ENCODE peak calls at places on chromosomes 7 and 10, in six cellular contexts. One of them, this sample, is unnamed.

GRCh38 chr7:43637114-43637806 is 54.4 kb downstream of the STK17A start:
- DNase-seq in spleen: no peak
- DNase-seq in GM23338: no peak
- DNase-seq in lower leg skin: no peak
- DNase-seq in heart right ventricle: no peak
- DNase-seq in fibroblast of pulmonary artery: no peak
- DNase-seq in this sample: no peak

GRCh38 chr10:73876157-73876556 is 1.8 kb upstream of the CAMK2G start:
- DNase-seq in spleen: peak; percentile 81
- DNase-seq in GM23338: no peak
- DNase-seq in lower leg skin: no peak
- DNase-seq in heart right ventricle: no peak
- DNase-seq in fibroblast of pulmonary artery: no peak
- DNase-seq in this sample: no peak

GRCh38 chr10:89332092-89332633 is 4.4 kb downstream of the IFIT3 start:
- DNase-seq in spleen: no peak
- DNase-seq in GM23338: no peak
- DNase-seq in lower leg skin: no peak
- DNase-seq in heart right ventricle: peak; percentile 53
- DNase-seq in fibroblast of pulmonary artery: peak; percentile 66
- DNase-seq in this sample: peak; percentile 97

GRCh38 chr10:42475168-42476098 is 162.9 kb downstream of the ZNF33B start:
- DNase-seq in spleen: peak; percentile 77
- DNase-seq in GM23338: peak; percentile 2
- DNase-seq in lower leg skin: no peak
- DNase-seq in heart right ventricle: no peak
- DNase-seq in fibroblast of pulmonary artery: peak; percentile 49
- DNase-seq in this sample: peak; percentile 38

GRCh38 chr7:71835056-71835455 is 577.1 kb downstream of the CALN1 start:
- DNase-seq in spleen: no peak
- DNase-seq in GM23338: no peak
- DNase-seq in lower leg skin: no peak
- DNase-seq in heart right ventricle: no peak
- DNase-seq in fibroblast of pulmonary artery: no peak
- DNase-seq in this sample: no peak

GRCh38 chr10:31774291-31774900 is 154.2 kb downstream of the ARHGAP12 start:
- DNase-seq in spleen: no peak
- DNase-seq in GM23338: peak; percentile 44
- DNase-seq in lower leg skin: no peak
- DNase-seq in heart right ventricle: no peak
- DNase-seq in fibroblast of pulmonary artery: no peak
- DNase-seq in this sample: no peak

GRCh38 chr7:103447073-103447960 is 1.3 kb upstream of the SLC26A5 start:
- DNase-seq in spleen: no peak
- DNase-seq in GM23338: peak; percentile 94
- DNase-seq in lower leg skin: peak; percentile 32
- DNase-seq in heart right ventricle: peak; percentile 16
- DNase-seq in fibroblast of pulmonary artery: peak; percentile 58
- DNase-seq in this sample: peak; percentile 40

GRCh38 chr7:128420773-128421172 is 11.0 kb upstream of the IMPDH1 start:
- DNase-seq in spleen: no peak
- DNase-seq in GM23338: no peak
- DNase-seq in lower leg skin: no peak
- DNase-seq in heart right ventricle: no peak
- DNase-seq in fibroblast of pulmonary artery: no peak
- DNase-seq in this sample: peak; percentile 30

GRCh38 chr7:140342732-140343514 is 55.4 kb downstream of the SLC37A3 start:
- DNase-seq in spleen: peak; percentile 74
- DNase-seq in GM23338: peak; percentile 80
- DNase-seq in lower leg skin: no peak
- DNase-seq in heart right ventricle: peak; percentile 28
- DNase-seq in fibroblast of pulmonary artery: peak; percentile 46
- DNase-seq in this sample: peak; percentile 13

GRCh38 chr7:2224934-2225333 is 7.8 kb downstream of the MAD1L1 start:
- DNase-seq in spleen: no peak
- DNase-seq in GM23338: no peak
- DNase-seq in lower leg skin: peak; percentile 50
- DNase-seq in heart right ventricle: no peak
- DNase-seq in fibroblast of pulmonary artery: no peak
- DNase-seq in this sample: no peak

GRCh38 chr7:101393865-101394264 is 31.2 kb downstream of the COL26A1 start:
- DNase-seq in spleen: no peak
- DNase-seq in GM23338: no peak
- DNase-seq in lower leg skin: no peak
- DNase-seq in heart right ventricle: no peak
- DNase-seq in fibroblast of pulmonary artery: no peak
- DNase-seq in this sample: no peak

GRCh38 chr10:62000037-62000603 is 98.6 kb downstream of the ARID5B start:
- DNase-seq in spleen: no peak
- DNase-seq in GM23338: no peak
- DNase-seq in lower leg skin: no peak
- DNase-seq in heart right ventricle: no peak
- DNase-seq in fibroblast of pulmonary artery: no peak
- DNase-seq in this sample: no peak

GRCh38 chr7:27109533-27110162 is 7.2 kb upstream of the HOXA2 start:
- DNase-seq in spleen: no peak
- DNase-seq in GM23338: no peak
- DNase-seq in lower leg skin: no peak
- DNase-seq in heart right ventricle: no peak
- DNase-seq in fibroblast of pulmonary artery: no peak
- DNase-seq in this sample: no peak

GRCh38 chr7:53358301-53358700 is 322.9 kb downstream of the POM121L12 start:
- DNase-seq in spleen: no peak
- DNase-seq in GM23338: peak; percentile 29
- DNase-seq in lower leg skin: no peak
- DNase-seq in heart right ventricle: no peak
- DNase-seq in fibroblast of pulmonary artery: no peak
- DNase-seq in this sample: no peak
- H3K4me3 ChIP-seq in spleen: no peak overlapping the region
- H3K4me3 ChIP-seq in GM23338: no peak overlapping the region
- H3K4me3 ChIP-seq in lower leg skin: no peak overlapping the region
- H3K4me3 ChIP-seq in heart right ventricle: no peak overlapping the region
- H3K4me3 ChIP-seq in fibroblast of pulmonary artery: no peak overlapping the region
- H3K4me3 ChIP-seq in this sample: no peak overlapping the region

GRCh38 chr10:15759265-15759664 is 39.5 kb upstream of the ITGA8 start:
- DNase-seq in spleen: no peak
- DNase-seq in GM23338: no peak
- DNase-seq in lower leg skin: no peak
- DNase-seq in heart right ventricle: no peak
- DNase-seq in fibroblast of pulmonary artery: no peak
- DNase-seq in this sample: no peak
- TF ChIP-seq CTCF in spleen: no peak
- TF ChIP-seq CTCF in GM23338: no peak
- TF ChIP-seq CTCF in lower leg skin: no peak
- TF ChIP-seq CTCF in heart right ventricle: no peak
- TF ChIP-seq CTCF in fibroblast of pulmonary artery: no peak
- TF ChIP-seq CTCF in this sample: no peak

DNA sequence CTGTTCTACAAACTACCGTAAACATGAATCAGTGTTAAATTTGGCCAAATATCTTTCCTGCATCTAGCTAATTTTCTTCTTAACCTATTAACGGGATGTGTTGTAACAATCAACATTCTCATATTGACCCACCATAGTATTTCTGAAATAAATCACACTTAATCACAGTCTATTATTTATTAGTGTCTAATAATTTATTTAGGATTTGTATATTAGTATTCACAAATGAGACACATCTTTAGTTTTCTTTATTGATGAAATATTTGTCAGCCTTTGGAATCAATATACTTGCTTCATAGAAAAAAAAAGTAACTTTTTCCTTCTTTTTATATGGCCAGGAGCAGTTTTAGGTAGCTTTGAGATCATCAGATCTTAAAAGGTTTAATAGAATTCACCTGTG is 4.6 kb downstream of the GIMAP7 start:
- DNase-seq in spleen: no peak
- DNase-seq in GM23338: no peak
- DNase-seq in lower leg skin: no peak
- DNase-seq in heart right ventricle: no peak
- DNase-seq in fibroblast of pulmonary artery: no peak
- DNase-seq in this sample: no peak
- H3K4me3 ChIP-seq in spleen: peak overlapping the region; percentile 58
- H3K4me3 ChIP-seq in GM23338: no peak overlapping the region
- H3K4me3 ChIP-seq in lower leg skin: no peak overlapping the region
- H3K4me3 ChIP-seq in heart right ventricle: peak overlapping the region; percentile 62
- H3K4me3 ChIP-seq in fibroblast of pulmonary artery: no peak overlapping the region
- H3K4me3 ChIP-seq in this sample: no peak overlapping the region

GRCh38 chr10:55989188-55989587 is 371.9 kb downstream of the ZWINT start:
- DNase-seq in spleen: no peak
- DNase-seq in GM23338: no peak
- DNase-seq in lower leg skin: no peak
- DNase-seq in heart right ventricle: no peak
- DNase-seq in fibroblast of pulmonary artery: no peak
- DNase-seq in this sample: no peak
- TF ChIP-seq CTCF in spleen: no peak
- TF ChIP-seq CTCF in GM23338: peak; percentile 54
- TF ChIP-seq CTCF in lower leg skin: no peak
- TF ChIP-seq CTCF in heart right ventricle: no peak
- TF ChIP-seq CTCF in fibroblast of pulmonary artery: no peak
- TF ChIP-seq CTCF in this sample: no peak

GRCh38 chr10:26931223-26931622 is 70.5 kb upstream of the ABI1 start:
- DNase-seq in spleen: peak; percentile 79
- DNase-seq in GM23338: peak; percentile 83
- DNase-seq in lower leg skin: no peak
- DNase-seq in heart right ventricle: no peak
- DNase-seq in fibroblast of pulmonary artery: no peak
- DNase-seq in this sample: no peak
- H3K4me3 ChIP-seq in spleen: peak overlapping the region; percentile 17
- H3K4me3 ChIP-seq in GM23338: peak overlapping the region; percentile 47
- H3K4me3 ChIP-seq in lower leg skin: no peak overlapping the region
- H3K4me3 ChIP-seq in heart right ventricle: peak overlapping the region; percentile 11
- H3K4me3 ChIP-seq in fibroblast of pulmonary artery: no peak overlapping the region
- H3K4me3 ChIP-seq in this sample: peak overlapping the region; percentile 19

GRCh38 chr7:116495737-116496136 is 3.8 kb upstream of the CAV2 start:
- DNase-seq in spleen: no peak
- DNase-seq in GM23338: no peak
- DNase-seq in lower leg skin: no peak
- DNase-seq in heart right ventricle: no peak
- DNase-seq in fibroblast of pulmonary artery: peak; percentile 77
- DNase-seq in this sample: peak; percentile 64
- TF ChIP-seq CTCF in spleen: no peak
- TF ChIP-seq CTCF in GM23338: no peak
- TF ChIP-seq CTCF in lower leg skin: no peak
- TF ChIP-seq CTCF in heart right ventricle: no peak
- TF ChIP-seq CTCF in fibroblast of pulmonary artery: no peak
- TF ChIP-seq CTCF in this sample: no peak

DNA sequence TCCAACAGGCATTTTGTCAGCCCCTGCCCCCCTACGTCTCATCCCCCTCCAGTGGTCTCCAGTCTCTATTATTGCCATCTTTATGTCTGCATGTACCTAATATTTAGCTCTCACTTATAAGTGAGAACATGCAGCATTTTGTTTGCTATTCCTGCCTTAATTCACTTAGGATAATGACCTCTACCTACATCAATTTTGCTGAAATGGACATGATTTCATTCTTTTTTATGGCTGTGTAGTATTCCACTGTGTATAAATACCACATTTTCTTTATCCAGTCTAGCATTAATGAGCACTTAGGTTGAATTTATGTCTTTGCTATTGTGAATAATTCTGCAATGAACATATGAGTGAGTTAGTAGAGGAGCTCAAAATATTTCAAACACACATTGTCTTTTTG is 229.9 kb downstream of the SEMA3E start:
- DNase-seq in spleen: no peak
- DNase-seq in GM23338: no peak
- DNase-seq in lower leg skin: no peak
- DNase-seq in heart right ventricle: no peak
- DNase-seq in fibroblast of pulmonary artery: no peak
- DNase-seq in this sample: no peak
- H3K4me3 ChIP-seq in spleen: no peak overlapping the region
- H3K4me3 ChIP-seq in GM23338: no peak overlapping the region
- H3K4me3 ChIP-seq in lower leg skin: no peak overlapping the region
- H3K4me3 ChIP-seq in heart right ventricle: no peak overlapping the region
- H3K4me3 ChIP-seq in fibroblast of pulmonary artery: no peak overlapping the region
- H3K4me3 ChIP-seq in this sample: no peak overlapping the region

This sample was measured in fibroblast of villous mesenchyme.